ENCODE peak calls at places on chromosomes 6 and 20, in six cellular contexts. C is GM12878, V is heart right ventricle, U is pancreas, D is Peyer's patch, A is skeletal muscle cell. I is an unnamed sample.

GRCh38 chr6:11972806-11973205 is 39.3 kb upstream of the HIVEP1 start:
- DNase-seq in D (no peak), A (no peak), C (no peak), V (no peak), U (no peak), I (no peak)

GRCh38 chr20:21183722-21184121 is 57.8 kb downstream of the KIZ start:
- DNase-seq in V (no peak), A (no peak), D (no peak), U (no peak), C (no peak), I (no peak)

GRCh38 chr6:105363100-105363754 is 39.7 kb downstream of the PREP start:
- DNase-seq in U (no peak), D (no peak), A (no peak), V (no peak), C (no peak), I (no peak)

GRCh38 chr20:7523288-7523687 is 417.0 kb downstream of the HAO1 start:
- DNase-seq in D (no peak), V (no peak), U (no peak), C (no peak), A (no peak), I (no peak)

GRCh38 chr6:90440586-90441338 is 144.1 kb upstream of the BACH2 start:
- DNase-seq in U (no peak), V (no peak), C (no peak), A (no peak), D (no peak), I (no peak)

GRCh38 chr6:48061630-48062029 is 49.4 kb downstream of the PTCHD4 start:
- DNase-seq in A (peak), V (no peak), C (no peak), U (no peak), D (no peak), I (no peak)

GRCh38 chr6:17705428-17705777 is 1.3 kb downstream of the NUP153 start:
- DNase-seq in U (peak), V (peak), C (no peak), A (peak), D (no peak), I (no peak)

GRCh38 chr6:2674857-2675256 is 75.9 kb downstream of the MYLK4 start:
- DNase-seq in D (no peak), V (no peak), U (no peak), A (no peak), C (no peak), I (no peak)

GRCh38 chr6:11785953-11786579 is 7.5 kb upstream of the ADTRP start:
- DNase-seq in A (no peak), U (peak), C (peak), D (peak), V (no peak), I (peak)

DNA sequence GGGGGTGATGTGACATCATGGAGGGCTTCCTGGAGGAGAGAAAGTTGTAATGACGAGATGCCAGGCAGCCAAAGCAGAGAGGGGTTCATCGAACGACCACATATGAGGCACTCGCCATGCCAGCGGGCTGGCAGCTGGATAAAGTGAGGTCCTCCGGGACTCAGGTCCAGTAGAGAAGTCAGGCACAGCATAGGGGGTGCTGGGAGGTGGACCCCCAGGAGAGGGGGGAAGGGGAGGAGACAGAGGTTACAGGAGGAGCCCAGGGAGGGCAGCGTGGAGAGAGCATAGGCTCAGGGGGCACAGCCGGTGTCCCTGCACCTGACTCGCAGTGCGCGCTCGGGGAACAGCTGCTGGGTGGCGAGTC is 174.7 kb downstream of the BMP7 start:
- DNase-seq in C (no peak), U (no peak), D (no peak), V (no peak), A (no peak), I (no peak)
- H3K4me3 ChIP-seq in C (no peak), U (no peak), D (no peak), V (no peak), A (no peak), I (no peak)

DNA sequence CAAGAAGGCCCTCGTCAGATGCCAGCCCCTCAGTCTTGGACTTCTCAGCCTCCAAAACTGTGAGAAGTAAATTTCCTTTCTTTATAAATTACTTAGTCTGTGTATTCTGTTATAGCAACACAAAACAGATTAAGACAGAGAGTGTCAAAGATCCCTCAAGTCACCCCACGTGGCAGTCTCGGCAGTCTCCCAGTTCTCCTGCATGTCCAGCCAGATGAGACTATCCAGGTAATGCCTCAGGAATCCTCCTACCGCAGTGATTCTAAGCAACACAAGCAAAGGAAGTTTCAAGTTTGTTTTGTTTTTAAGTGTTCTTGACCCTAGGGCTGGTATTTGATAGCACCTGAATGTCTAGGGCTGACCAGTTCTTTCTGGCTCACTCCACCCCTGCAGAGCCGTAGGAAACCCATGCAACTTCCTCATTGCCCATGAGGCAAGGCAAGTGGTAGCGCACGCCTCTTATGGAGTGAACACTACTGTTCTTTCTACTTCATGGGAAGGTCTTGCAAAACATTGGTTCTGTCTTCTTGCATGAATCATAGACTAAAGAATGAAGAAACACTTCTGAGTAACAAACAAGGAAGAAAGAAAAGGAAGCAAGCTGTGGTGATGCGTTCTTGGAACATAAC is 24.8 kb upstream of the FOXQ1 start:
- DNase-seq in U (no peak), C (no peak), D (no peak), A (peak), V (no peak), I (no peak)
- H3K4me3 ChIP-seq in U (no peak), C (no peak), D (no peak), A (no peak), V (no peak), I (no peak)

DNA sequence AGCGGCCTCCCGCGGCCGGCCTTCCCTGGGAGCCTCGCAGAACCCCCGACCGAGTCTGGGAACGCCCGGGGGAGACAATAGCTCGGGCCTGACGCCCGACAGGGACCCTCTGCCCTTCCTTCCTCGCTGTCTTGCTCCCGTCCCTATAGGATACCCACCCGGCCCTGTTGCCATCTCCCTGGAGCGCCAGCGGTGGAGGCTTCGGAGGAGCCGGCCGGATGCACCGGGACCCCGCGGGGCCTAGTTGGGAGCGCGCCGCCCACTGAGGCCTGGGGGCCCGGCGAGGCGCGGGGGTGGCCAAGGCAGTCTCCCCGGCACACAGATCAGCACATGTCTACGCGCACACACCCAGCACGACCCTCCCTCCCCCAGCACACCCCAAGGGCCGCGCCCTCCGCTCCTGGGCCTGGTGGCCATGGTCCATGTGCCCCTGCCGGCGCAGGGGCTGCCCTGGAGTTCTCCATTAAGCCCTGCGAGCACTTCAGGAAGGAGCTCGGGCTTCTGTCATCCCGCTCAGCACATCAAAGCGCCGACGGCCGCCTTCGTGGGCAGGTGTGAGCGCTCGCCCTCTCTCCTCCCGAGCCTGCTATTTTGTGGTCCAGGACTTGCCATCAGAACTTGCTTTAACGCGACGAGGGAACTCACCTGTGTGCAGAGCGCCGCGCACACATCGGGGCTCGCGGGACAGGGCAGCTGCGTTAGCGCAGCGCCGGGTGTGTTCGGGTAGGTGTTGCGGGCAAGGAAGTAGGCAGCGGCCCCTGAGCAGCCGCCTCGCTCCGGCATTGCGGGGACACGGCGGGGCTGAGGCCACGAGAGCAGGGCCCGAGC is 3.7 kb downstream of the FOXF2 start:
- DNase-seq in C (no peak), V (no peak), D (no peak), A (no peak), U (no peak), I (no peak)
- H3K4me3 ChIP-seq in C (no peak), V (no peak), D (peak), A (peak), U (no peak), I (no peak)

DNA sequence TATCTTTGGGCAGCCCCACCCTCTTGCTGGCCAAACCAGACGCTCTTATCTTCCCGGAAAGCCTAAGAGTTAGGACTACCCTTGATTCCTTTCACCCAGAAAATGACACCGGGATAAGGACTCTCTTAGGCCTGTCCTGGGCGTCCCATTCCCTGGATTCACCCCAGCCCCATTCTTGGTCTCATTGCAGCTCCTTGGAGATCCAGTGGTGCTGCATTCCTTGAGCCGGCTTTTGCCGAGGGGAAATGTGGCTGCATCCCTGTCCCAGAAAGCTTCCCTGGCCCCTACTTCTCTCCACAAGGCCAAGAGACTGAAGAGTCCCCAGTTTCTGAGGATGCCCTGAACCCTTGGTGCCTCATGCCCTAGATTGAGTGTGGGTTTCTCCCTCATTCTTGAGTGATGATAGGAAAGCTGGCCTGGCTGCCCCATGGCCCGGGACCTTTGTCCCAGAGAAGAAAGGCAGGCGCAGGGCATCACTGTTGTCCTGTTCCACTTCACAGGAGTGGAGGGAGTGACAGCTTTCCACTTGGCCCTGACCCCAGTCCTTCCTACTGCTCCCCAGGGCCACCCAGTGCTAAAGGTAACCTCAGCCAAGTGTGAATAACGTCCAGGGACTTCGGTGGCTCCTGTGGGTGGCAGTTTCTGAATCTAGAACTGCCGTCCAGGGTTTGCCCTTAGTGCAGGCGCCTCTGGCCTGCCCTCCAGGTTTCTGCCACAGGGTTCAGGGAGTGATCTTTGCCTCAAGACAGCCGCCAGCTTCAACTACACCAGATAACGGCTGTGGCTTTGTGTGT is 42.7 kb upstream of the MYL9 start:
- DNase-seq in A (no peak), D (no peak), V (peak), U (no peak), C (no peak), I (no peak)
- H3K4me3 ChIP-seq in A (no peak), D (no peak), V (no peak), U (no peak), C (no peak), I (no peak)

GRCh38 chr6:98839788-98840361 is 5.5 kb downstream of the POU3F2 start:
- DNase-seq in D (no peak), U (no peak), V (no peak), C (no peak), A (no peak), I (no peak)
- H3K4me3 ChIP-seq in D (no peak), U (no peak), V (no peak), C (no peak), A (no peak), I (no peak)

GRCh38 chr6:163332575-163332974 is 81.9 kb upstream of the QKI start:
- DNase-seq in A (no peak), U (no peak), D (no peak), C (no peak), V (no peak), I (no peak)

GRCh38 chr6:163333038-163333437 is 81.5 kb upstream of the QKI start:
- DNase-seq in V (no peak), C (no peak), U (no peak), D (no peak), A (no peak), I (no peak)

GRCh38 chr6:163335056-163335455 is 79.5 kb upstream of the QKI start:
- DNase-seq in C (no peak), U (no peak), V (no peak), D (no peak), A (no peak), I (no peak)

GRCh38 chr6:163334264-163334663 is 80.3 kb upstream of the QKI start:
- DNase-seq in V (no peak), U (no peak), D (no peak), A (no peak), C (no peak), I (no peak)

GRCh38 chr6:163333686-163334085 is 80.8 kb upstream of the QKI start:
- DNase-seq in A (no peak), C (no peak), U (no peak), V (no peak), D (no peak), I (no peak)
- H3K4me3 ChIP-seq in A (no peak), C (no peak), U (no peak), V (no peak), D (no peak), I (no peak)

GRCh38 chr6:122429328-122429727 is 29.9 kb downstream of the HSF2 start:
- DNase-seq in A (no peak), V (no peak), U (no peak), C (no peak), D (no peak), I (no peak)
- H3K4me3 ChIP-seq in A (no peak), V (no peak), U (no peak), C (no peak), D (no peak), I (no peak)

GRCh38 chr6:27141472-27142015 is 106.0 kb upstream of the PRSS16 start:
- DNase-seq in D (no peak), C (no peak), A (no peak), U (no peak), V (no peak), I (no peak)

GRCh38 chr6:27143474-27144026 is 104.0 kb upstream of the PRSS16 start:
- DNase-seq in D (no peak), C (no peak), A (no peak), V (no peak), U (no peak), I (no peak)

GRCh38 chr6:27145731-27146455 is 101.6 kb upstream of the PRSS16 start:
- DNase-seq in C (peak), V (peak), D (peak), A (peak), U (peak), I (peak)

GRCh38 chr6:27146706-27147507 is 100.6 kb upstream of the PRSS16 start:
- DNase-seq in D (peak), V (peak), C (peak), A (peak), U (peak), I (peak)

GRCh38 chr6:27144740-27145079 is 102.8 kb upstream of the PRSS16 start:
- DNase-seq in C (no peak), V (no peak), D (no peak), U (no peak), A (no peak), I (no peak)
- H3K4me3 ChIP-seq in C (peak), V (no peak), D (peak), U (peak), A (peak), I (peak)

GRCh38 chr20:10626896-10627295 is 46.9 kb downstream of the JAG1 start:
- DNase-seq in A (no peak), C (no peak), D (no peak), U (no peak), V (no peak), I (no peak)

GRCh38 chr20:10621159-10621558 is 52.6 kb downstream of the JAG1 start:
- DNase-seq in A (no peak), D (no peak), C (no peak), U (no peak), V (no peak), I (no peak)

GRCh38 chr20:10619427-10619826 is 54.4 kb downstream of the JAG1 start:
- DNase-seq in V (no peak), D (no peak), A (peak), C (no peak), U (no peak), I (no peak)

GRCh38 chr20:10625641-10626040 is 48.2 kb downstream of the JAG1 start:
- DNase-seq in C (no peak), U (no peak), A (no peak), V (no peak), D (no peak), I (no peak)

DNA sequence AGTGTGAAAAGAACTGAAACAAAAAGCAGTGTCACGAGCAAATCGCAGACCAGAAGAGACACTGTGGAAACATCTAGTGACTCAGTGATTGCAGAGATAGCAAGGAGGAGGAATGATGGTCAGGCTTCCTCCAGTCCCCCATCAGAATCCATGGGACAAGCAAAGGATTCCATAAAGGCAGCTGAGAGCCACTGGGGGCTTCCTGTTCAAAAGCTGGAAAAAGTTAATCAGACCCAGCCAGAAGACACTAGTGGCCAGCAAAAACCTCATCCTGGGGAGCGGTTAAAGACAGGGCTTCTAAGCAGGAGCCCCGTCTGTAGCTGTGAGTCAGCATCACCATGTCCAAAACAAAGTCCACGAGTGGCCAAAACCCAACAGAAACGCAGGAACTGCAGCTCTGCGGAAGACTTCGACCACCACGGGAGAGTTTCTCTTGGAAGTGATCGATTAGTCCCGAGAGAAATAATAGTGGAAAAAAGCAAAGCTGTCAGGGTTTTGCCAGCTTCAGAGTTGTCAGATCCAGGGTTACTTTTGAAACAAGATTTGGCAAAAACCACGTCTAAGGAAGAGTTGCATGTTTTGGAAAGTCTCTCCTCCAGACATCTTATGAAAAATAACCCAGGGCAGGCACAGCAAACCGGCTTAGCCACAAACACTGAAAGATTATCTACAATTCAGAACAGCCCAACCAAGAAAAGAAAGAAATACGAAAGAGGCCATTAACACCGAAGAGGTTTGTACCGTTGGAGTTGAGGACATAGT is 51.0 kb downstream of the JAG1 start:
- DNase-seq in A (no peak), U (no peak), C (no peak), V (peak), D (no peak), I (no peak)
- H3K4me3 ChIP-seq in A (no peak), U (no peak), C (no peak), V (no peak), D (no peak), I (no peak)

I was measured in GM06990.